ENCODE peak calls at places on chromosome 3, in seven cellular contexts. L is GM12891, P is SK-N-SH, I is GM12878, Y is HepG2, F is K562, X is H1. Q is an unnamed sample.
A peak's percentile ranks its signal among the peaks of the same experiment; 100 is the strongest.

GRCh38 chr3:136787226-136787793 is 31.6 kb upstream of the SLC35G2 start:
- DNase-seq in I (no peak), X (no peak), L (peak; percentile 49), P (no peak), Y (peak; percentile 27), F (peak; percentile 12), Q (peak; percentile 24)

GRCh38 chr3:185992801-185993467 is 55.1 kb upstream of the TRA2B start:
- DNase-seq in L (no peak), P (no peak), I (no peak), X (no peak), Y (no peak), F (no peak), Q (no peak)

GRCh38 chr3:194046995-194047681 is 88.8 kb upstream of the HES1 start:
- DNase-seq in F (no peak), L (no peak), P (peak; percentile 38), I (no peak), Y (no peak), X (no peak), Q (no peak)

GRCh38 chr3:102419786-102420185 is 15.0 kb upstream of the ZPLD1 start:
- DNase-seq in Y (no peak), X (no peak), P (no peak), L (no peak), I (no peak), F (no peak), Q (no peak)

GRCh38 chr3:78951546-78951945 is 816.3 kb downstream of the ROBO1 start:
- DNase-seq in X (no peak), F (no peak), Y (no peak), I (no peak), L (no peak), P (no peak), Q (no peak)

GRCh38 chr3:150754896-150755295 is 8.1 kb downstream of the SIAH2 start:
- DNase-seq in P (no peak), F (no peak), Y (no peak), L (no peak), X (no peak), I (no peak), Q (no peak)

GRCh38 chr3:177753498-177754155 is 556.3 kb upstream of the TBL1XR1 start:
- DNase-seq in I (no peak), L (no peak), F (no peak), X (no peak), Y (no peak), P (peak; percentile 55), Q (no peak)

GRCh38 chr3:102225407-102226132 is 209.2 kb upstream of the ZPLD1 start:
- DNase-seq in X (no peak), I (peak; percentile 42), Y (peak; percentile 41), L (no peak), P (peak; percentile 44), F (no peak), Q (no peak)

GRCh38 chr3:65398953-65399352 is 639.8 kb downstream of the MAGI1 start:
- DNase-seq in Y (no peak), P (no peak), I (no peak), L (no peak), X (no peak), F (no peak), Q (no peak)

GRCh38 chr3:158920375-158920774 is 118.5 kb downstream of the MFSD1 start:
- DNase-seq in F (no peak), Y (no peak), L (no peak), I (no peak), P (no peak), X (no peak), Q (no peak)

GRCh38 chr3:171260430-171260829 is 199.8 kb downstream of the TNIK start:
- DNase-seq in X (no peak), F (no peak), P (no peak), I (no peak), L (no peak), Y (no peak), Q (no peak)

GRCh38 chr3:62553811-62554210 is 180.5 kb upstream of the FEZF2 start:
- DNase-seq in P (no peak), L (no peak), Y (no peak), X (no peak), F (no peak), I (no peak), Q (no peak)

GRCh38 chr3:56456117-56456516 is 12.2 kb downstream of the ERC2 start:
- DNase-seq in P (no peak), L (no peak), Y (no peak), I (no peak), X (no peak), F (no peak), Q (no peak)

GRCh38 chr3:56452085-56452484 is 16.2 kb downstream of the ERC2 start:
- DNase-seq in I (no peak), F (no peak), P (no peak), Y (no peak), X (no peak), L (no peak), Q (no peak)

DNA sequence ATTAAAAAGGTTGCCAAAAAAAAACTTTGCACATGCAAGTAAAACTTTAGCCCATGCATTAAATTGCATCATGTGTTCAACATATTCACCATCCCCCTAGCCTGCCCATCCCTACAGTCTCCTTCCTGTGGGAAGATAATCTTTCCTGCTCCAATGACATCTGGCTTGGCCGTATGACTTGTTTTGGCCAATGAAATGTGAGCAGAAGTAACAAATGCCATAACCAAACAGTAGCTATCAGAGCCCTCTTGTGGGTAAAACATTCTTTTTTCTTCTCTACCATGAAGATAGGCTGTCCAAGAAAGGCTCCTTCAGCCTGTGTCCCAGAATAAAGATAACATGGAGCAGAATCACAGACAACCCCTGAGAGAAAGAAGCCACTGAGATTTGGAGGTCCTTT is 15.2 kb downstream of the ERC2 start:
- DNase-seq in L (no peak), I (no peak), F (no peak), P (no peak), X (no peak), Y (no peak), Q (no peak)
- TF ChIP-seq TAF1 in L (no peak), I (no peak), F (no peak), P (no peak), X (no peak), Y (no peak), Q (no peak)

DNA sequence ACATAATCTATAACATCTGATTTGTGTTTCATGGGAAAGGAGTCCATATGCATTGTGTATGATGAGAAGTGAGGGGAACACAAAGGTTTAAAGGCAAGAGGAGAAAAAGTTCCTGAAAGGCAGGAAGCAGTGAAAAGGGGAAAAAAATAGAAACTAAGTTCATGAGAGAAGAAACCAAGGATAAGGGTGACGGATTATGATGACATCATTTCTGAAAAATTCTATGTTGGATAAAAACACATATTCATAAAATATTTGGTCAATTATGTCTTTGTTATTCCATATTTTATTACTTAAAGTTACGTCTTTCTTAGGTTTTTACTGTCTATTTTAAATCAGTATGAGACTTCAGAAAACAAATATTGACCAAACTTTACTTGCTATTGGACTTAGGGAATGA is 48.6 kb upstream of the CP start:
- DNase-seq in P (no peak), X (no peak), I (no peak), L (no peak), Y (no peak), F (no peak), Q (no peak)
- TF ChIP-seq TAF1 in P (no peak), X (no peak), I (no peak), L (no peak), Y (no peak), F (no peak), Q (no peak)

DNA sequence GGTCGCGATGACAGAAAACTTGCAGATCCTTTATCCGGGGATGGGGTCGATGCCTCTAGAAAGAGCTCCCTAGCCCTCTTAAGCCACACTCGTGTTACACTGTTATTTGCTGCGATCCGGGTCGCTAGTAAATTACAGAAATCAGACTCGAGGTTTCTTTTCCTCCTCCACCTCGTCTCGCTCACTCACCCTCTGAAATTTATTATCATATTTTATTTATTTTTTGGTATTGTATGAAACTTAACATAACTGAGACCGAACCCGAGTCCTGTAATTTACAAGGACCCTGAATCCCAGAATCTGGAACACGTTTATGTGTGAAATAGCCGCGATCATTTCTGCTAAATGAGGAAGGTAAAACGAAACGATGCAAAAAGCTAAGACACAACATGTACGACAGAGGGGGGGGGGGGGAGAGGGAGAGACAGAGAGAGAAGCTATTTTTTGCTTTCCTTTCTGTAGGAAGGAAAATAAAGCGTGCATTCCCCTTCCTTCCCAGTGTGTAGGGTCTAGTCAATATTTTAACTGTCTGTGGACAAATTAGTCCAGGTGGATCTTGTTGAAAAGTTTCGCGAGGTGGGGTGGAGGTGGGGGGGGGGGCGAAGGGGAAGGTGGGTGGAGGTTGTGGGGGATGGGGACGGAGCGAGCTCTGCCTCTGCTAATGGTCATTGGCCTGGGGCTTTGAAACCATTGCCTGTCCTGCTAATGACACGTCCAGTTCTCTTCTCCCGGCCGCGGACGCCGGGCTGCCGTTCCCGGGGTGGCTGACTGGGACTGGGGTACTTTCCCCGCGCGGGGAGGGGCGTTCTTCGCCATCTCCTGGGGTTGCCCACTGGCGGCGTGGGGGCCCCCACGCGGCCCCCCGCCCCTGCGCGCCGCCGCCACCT is 1.7 kb downstream of the BBX start:
- DNase-seq in F (peak; percentile 38), I (no peak), L (peak; percentile 6), P (peak; percentile 82), X (no peak), Y (peak; percentile 41), Q (no peak)
- TF ChIP-seq TAF1 in F (no peak), I (peak; percentile 5), L (no peak), P (no peak), X (no peak), Y (peak; percentile 37), Q (no peak)

GRCh38 chr3:8768364-8769087 is 887 bp downstream of the OXTR start:
- DNase-seq in L (peak; percentile 41), I (no peak), P (peak; percentile 30), F (no peak), X (peak; percentile 60), Y (no peak), Q (peak; percentile 41)

GRCh38 chr3:8766148-8766547 is 3.3 kb downstream of the OXTR start:
- DNase-seq in I (no peak), P (no peak), L (no peak), X (peak; percentile 24), F (no peak), Y (no peak), Q (no peak)

GRCh38 chr3:8767181-8767666 is 2.2 kb downstream of the OXTR start:
- DNase-seq in I (no peak), F (no peak), L (no peak), Y (no peak), P (no peak), X (no peak), Q (no peak)

GRCh38 chr3:8769088-8769822 is at the start of gene OXTR:
- DNase-seq in F (peak; percentile 91), Y (peak; percentile 40), X (peak; percentile 97), L (peak; percentile 81), P (peak; percentile 96), I (no peak), Q (peak; percentile 87)

DNA sequence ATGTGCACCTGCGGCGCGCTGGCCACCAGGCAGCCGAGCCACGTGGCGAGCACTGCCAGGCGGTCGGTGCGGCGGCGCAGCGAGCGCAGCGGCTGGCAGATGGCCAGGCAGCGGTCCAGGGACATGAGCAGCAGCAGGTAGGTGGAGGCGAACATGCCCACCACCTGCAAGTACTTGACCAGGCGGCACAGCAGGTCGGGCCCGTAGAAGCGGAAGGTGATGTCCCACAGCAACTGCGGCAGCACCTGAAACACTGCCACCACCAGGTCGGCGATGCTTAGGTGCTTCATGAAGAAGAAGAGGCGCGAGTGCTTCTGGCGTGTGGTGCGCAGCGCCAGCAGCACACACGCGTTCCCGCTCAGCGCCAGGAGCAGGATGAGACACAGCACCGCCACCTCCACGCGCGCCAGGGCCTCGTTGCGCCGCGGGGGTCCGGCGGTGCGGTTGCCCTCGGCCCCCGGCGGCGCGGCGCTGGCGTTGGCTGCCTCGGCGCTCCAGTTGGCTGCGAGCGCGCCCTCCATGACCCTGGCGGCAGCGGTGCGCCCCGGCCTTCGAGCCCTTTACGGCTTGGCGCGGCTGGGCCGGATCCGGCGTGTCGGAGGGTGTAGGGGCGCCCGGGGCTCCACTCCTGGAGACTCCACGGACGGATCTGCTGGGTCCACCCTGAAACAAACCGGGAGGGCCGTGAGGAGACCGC is 1.6 kb downstream of the OXTR start:
- DNase-seq in F (no peak), I (no peak), P (peak; percentile 26), Y (peak; percentile 28), X (peak; percentile 78), L (peak; percentile 62), Q (peak; percentile 42)
- TF ChIP-seq TAF1 in F (no peak), I (no peak), P (no peak), Y (no peak), X (no peak), L (no peak), Q (no peak)